ENCODE peak calls at places on chromosomes 2 and 18, in seven cellular contexts. Z is lower leg skin; V is mesothelial cell of epicardium; T is NCI-H2171; Q is progenitor cell of endocrine pancreas; P is stomach; S is activated CD4-positive, alpha-beta T cell treated with anti-CD3 and anti-CD28 coated beads, Interleukin-2, amount 50 U/mL, for 1 hour. E is an unnamed sample.
A peak's percentile ranks its signal among the peaks of the same experiment; 100 is the strongest.

GRCh38 chr2:227415538-227416424 is 28.0 kb upstream of the SCYGR1 start:
- DNase-seq in Z (no peak), V (no peak), T (no peak), Q (no peak), P (no peak), S (no peak), E (peak; percentile 61)

GRCh38 chr2:74481961-74482800 is 617 bp downstream of the CCDC142 start:
- DNase-seq in Z (no peak), V (peak; percentile 69), T (peak; percentile 53), Q (no peak), P (no peak), S (peak; percentile 42), E (no peak)

GRCh38 chr2:232120911-232121310 is 159.4 kb downstream of the DIS3L2 start:
- DNase-seq in Z (no peak), V (no peak), T (no peak), Q (no peak), P (no peak), S (no peak), E (peak; percentile 22)

GRCh38 chr2:136072616-136073015 is 45.3 kb downstream of the CXCR4 start:
- DNase-seq in Z (no peak), V (no peak), T (no peak), Q (no peak), P (no peak), S (no peak), E (no peak)

GRCh38 chr2:121898483-121898882 is 143.0 kb downstream of the TSN start:
- DNase-seq in Z (no peak), V (no peak), T (no peak), Q (no peak), P (no peak), S (no peak), E (peak; percentile 14)

GRCh38 chr2:209523041-209523740 is 99.3 kb downstream of the MAP2 start:
- DNase-seq in Z (no peak), V (no peak), T (no peak), Q (no peak), P (no peak), S (no peak), E (peak; percentile 38)

GRCh38 chr18:10041180-10041579 is 127.4 kb downstream of the VAPA start:
- DNase-seq in Z (peak; percentile 79), V (no peak), T (no peak), Q (no peak), P (no peak), S (no peak), E (no peak)

GRCh38 chr2:83478037-83478436 is 981.0 kb downstream of the SUCLG1 start:
- DNase-seq in Z (no peak), V (no peak), T (no peak), Q (no peak), P (no peak), S (no peak), E (no peak)

GRCh38 chr18:63859781-63860535 is 27.5 kb upstream of the SERPINB2 start:
- DNase-seq in Z (no peak), V (no peak), T (no peak), Q (no peak), P (no peak), S (no peak), E (no peak)

GRCh38 chr18:48815581-48816324 is 135.0 kb downstream of the SMAD7 start:
- DNase-seq in Z (no peak), V (peak; percentile 34), T (no peak), Q (no peak), P (no peak), S (no peak), E (peak; percentile 55)

GRCh38 chr2:138071720-138072719 is 107.7 kb downstream of the HNMT start:
- DNase-seq in Z (peak; percentile 51), V (no peak), T (peak; percentile 44), Q (no peak), P (no peak), S (no peak), E (peak; percentile 88)

E was measured in astrocyte.